ENCODE peak calls at places on chromosomes 6 and 20, in five cellular contexts. A is left lung, H is Karpas-422, B is A549, L is brain microvascular endothelial cell. J is an unnamed sample.

GRCh38 chr20:48928832-48929725 is 7.6 kb downstream of the ARFGEF2 start:
- DNase-seq in A (no peak), H (no peak), B (no peak), L (no peak), J (no peak)

GRCh38 chr20:57582029-57582378 is 21.1 kb downstream of the PCK1 start:
- DNase-seq in A (no peak), H (no peak), B (no peak), L (no peak), J (no peak)

GRCh38 chr6:68632620-68633195 is 2.4 kb upstream of the ADGRB3 start:
- DNase-seq in A (no peak), H (no peak), B (no peak), L (no peak), J (no peak)

GRCh38 chr6:31874836-31875572 is 3.8 kb downstream of the SLC44A4 start:
- DNase-seq in A (no peak), H (no peak), B (no peak), L (no peak), J (no peak)

GRCh38 chr20:40864470-40864869 is 164.2 kb upstream of the TOP1 start:
- DNase-seq in A (no peak), H (no peak), B (no peak), L (no peak), J (no peak)

GRCh38 chr6:27518881-27519795 is 46.2 kb upstream of the ZNF184 start:
- DNase-seq in A (peak), H (peak), B (no peak), L (peak), J (peak)

GRCh38 chr6:30782425-30783014 is 38.2 kb upstream of the IER3 start:
- DNase-seq in A (no peak), H (no peak), B (peak), L (no peak), J (peak)

GRCh38 chr6:45353654-45354053 is 24.1 kb downstream of the SUPT3H start:
- DNase-seq in A (no peak), H (no peak), B (no peak), L (no peak), J (no peak)

GRCh38 chr6:168533428-168533827 is 92.4 kb downstream of the SMOC2 start:
- DNase-seq in A (no peak), H (no peak), B (no peak), L (no peak), J (no peak)

GRCh38 chr6:142011775-142012174 is 121.0 kb upstream of the GJE1 start:
- DNase-seq in A (no peak), H (no peak), B (no peak), L (no peak), J (no peak)

GRCh38 chr20:57656252-57656820 is 36.1 kb upstream of the ZBP1 start:
- DNase-seq in A (peak), H (no peak), B (no peak), L (no peak), J (no peak)

GRCh38 chr6:43630980-43631619 is 2.0 kb upstream of the GTPBP2 start:
- DNase-seq in A (no peak), H (no peak), B (no peak), L (no peak), J (no peak)

GRCh38 chr6:31966506-31966905 is 5.4 kb downstream of the DXO start:
- DNase-seq in A (no peak), H (no peak), B (no peak), L (no peak), J (no peak)

GRCh38 chr20:3629893-3630292 is 33.3 kb downstream of the GFRA4 start:
- DNase-seq in A (no peak), H (no peak), B (no peak), L (no peak), J (no peak)

GRCh38 chr6:150865406-150866146 is at the start of gene MTHFD1L:
- DNase-seq in A (peak), H (peak), B (peak), L (peak), J (peak)

DNA sequence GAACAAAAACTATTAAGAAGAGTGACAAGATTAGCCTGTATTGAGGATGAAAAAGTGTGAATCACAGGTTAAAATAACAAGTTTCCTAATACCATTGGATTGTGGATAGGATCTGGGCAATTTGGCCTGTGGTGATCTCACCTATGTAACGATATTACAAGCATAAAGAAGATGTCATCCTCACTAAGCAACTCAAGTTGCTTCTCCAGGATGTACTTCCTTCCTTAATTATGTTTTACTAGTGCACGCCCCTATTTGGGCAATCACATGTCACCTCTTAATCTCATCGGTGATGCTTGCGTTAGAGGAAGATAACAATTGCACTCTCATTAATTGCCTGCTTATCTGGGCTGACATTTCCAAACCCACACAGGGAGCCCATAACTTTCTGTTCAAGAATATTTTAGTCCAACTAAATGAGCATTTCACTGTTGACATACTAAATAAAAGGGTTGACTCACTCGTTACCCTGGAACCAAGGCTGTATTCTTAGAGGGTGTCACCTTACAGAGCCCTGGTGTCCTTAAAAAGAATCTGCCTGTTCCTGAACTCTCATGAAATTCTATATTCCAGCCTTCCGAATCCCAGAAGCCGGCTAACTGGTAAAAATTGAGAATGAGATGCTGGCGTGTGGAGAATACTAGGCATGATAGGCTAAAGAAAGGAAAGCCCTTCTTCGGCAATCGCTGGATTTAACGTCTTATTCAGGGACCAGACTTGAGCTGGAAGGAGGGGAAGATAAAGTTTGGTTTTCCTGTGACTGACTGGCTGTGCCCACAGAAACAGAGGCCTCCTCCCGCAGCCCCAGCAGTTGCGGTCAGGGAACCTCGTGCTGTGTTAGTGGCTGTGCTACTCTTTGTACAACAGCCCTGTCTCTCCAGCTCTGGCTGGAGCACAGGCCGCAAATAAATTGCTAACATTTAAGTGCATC is 88.3 kb upstream of the ATXN1 start:
- DNase-seq in A (no peak), H (no peak), B (no peak), L (peak), J (no peak)
- H3K27ac ChIP-seq in A (no peak), H (no peak), B (no peak), L (peak), J (no peak)

DNA sequence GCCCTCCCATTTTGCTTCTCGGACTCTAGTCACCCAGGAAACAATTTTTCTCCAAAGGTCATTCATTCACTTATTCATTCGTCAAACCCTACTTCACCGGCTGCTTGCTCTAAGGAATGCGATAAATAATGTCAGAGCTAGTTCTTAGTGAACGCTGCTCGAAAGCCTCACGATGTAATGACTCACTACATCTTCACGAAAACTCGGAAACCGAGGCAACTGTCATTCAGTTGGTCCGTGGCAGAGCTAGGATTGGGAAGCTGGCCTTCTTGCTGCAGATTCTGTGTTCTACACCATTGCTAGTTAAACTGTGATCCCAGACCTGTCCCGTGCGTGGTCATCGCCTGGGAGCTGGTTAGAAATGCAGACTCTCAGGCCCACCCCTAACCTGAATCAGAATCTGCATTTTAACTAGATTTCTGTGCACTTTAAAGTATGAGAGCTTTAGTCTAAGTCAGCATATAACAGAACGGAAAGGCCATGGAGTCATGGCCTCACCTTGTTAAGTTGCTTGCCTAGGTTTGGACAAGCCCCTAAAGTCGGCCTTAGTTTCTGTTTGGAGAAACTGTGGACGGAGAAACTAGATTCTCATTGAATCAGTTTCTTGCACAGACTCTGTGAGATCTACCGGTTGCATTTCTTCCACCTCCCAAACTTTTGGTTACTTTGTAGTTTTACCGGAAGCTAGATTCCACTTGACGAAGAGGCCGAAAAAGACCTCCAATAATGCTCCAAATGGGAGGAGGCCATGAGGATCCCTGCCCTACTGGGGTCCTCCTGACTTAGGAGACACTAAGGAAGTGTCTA is 640 bp upstream of the CCND3 start:
- DNase-seq in A (no peak), H (peak), B (no peak), L (no peak), J (peak)
- H3K27ac ChIP-seq in A (peak), H (peak), B (peak), L (peak), J (peak)

DNA sequence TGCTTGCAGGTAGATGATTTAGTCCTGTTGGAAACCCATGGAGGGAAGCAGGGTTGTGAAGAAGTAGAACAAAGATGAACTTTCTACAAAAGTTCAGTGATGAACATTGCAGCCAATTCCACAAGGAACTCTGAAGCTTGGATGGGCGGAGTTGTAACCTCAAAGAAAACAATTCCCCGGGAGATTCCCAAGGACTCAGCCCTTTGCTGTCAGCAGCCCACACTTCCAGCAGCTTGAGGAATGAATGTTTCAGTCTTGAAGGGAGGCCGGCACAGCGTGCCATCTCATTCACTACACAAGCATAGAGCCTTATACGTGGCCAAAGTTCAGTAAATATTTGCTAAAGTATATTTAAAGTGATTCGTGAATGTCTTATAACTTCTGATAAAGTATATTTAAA is 269.4 kb downstream of the NKAIN2 start:
- DNase-seq in A (no peak), H (no peak), B (no peak), L (peak), J (no peak)
- H3K27ac ChIP-seq in A (no peak), H (no peak), B (no peak), L (no peak), J (no peak)

DNA sequence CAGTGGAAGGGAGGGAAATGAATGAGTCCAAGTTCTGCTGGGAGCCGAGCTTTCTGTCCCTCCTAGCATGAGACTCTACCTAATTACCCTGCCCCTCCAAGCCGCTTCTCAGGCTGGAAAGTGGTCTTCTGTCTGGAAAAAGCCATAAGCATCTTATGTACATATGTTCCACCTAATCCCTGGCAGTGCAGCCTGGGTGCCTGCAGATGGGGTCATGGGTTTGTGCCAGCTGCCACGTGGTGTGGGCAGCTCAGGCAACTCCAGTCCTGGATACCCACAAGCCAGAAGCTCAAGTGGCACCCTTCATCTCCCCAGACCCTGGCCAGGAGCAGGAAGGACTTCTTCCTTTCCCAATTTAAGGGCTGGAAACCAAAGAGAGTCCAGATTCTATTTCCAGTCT is 253.1 kb downstream of the LY86 start:
- DNase-seq in A (no peak), H (no peak), B (no peak), L (no peak), J (no peak)
- H3K27ac ChIP-seq in A (no peak), H (no peak), B (no peak), L (no peak), J (peak)

GRCh38 chr20:36353740-36354139 is 47.6 kb downstream of the DLGAP4 start:
- DNase-seq in A (no peak), H (no peak), B (no peak), L (no peak), J (no peak)

GRCh38 chr20:36352843-36353553 is 46.9 kb downstream of the DLGAP4 start:
- DNase-seq in A (no peak), H (no peak), B (no peak), L (no peak), J (peak)

GRCh38 chr20:36349384-36350170 is 43.4 kb downstream of the DLGAP4 start:
- DNase-seq in A (no peak), H (no peak), B (no peak), L (no peak), J (peak)

GRCh38 chr20:36350439-36350838 is 44.3 kb downstream of the DLGAP4 start:
- DNase-seq in A (no peak), H (no peak), B (no peak), L (no peak), J (no peak)

GRCh38 chr20:36351937-36352336 is 45.8 kb downstream of the DLGAP4 start:
- DNase-seq in A (no peak), H (no peak), B (no peak), L (no peak), J (no peak)
- H3K27ac ChIP-seq in A (no peak), H (no peak), B (no peak), L (no peak), J (no peak)

DNA sequence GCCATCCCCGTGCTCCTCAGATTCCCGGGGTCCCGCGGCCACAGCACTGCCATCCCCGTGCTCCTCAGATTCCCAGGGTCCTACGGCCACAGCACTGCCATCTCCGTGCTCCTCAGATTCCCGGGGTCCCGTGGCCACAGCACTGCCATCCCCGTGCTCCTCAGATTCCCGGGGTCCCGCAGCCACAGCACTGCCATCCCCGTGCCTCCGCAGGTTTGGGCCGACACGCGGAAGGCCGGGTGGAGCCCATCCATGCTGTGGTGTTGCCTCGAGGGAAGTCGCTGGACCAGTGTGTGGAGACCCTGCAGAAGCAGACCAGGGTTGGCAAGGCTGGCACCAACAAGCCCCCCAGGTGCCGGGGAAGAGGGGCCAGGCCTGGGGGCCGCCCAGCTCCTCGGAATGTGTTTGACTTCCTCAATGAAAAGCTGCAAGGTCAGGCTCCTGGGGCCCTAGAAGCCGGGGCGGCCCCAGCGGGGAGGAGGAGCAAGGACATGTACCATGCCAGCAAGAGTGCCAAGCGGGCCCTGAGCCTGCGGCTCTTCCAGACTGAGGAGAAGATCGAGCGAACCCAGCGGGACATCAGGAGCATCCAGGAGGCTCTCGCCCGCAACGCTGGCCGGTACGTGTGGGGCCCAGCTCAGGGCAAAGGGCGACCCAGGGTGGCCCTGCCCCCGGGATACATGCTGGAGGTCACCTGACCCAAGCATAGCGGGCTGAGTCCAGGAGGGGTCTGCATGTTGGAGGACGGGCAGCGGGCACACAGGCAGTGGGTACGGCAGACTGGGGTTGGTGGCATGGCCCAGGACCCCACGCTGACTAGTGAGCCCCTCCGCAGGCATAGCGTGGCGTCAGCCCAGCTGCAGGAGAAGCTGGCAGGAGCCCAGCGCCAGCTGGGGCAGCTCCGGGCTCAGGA is 1.3 kb upstream of the LIME1 start:
- DNase-seq in A (peak), H (no peak), B (no peak), L (no peak), J (no peak)
- H3K27ac ChIP-seq in A (no peak), H (no peak), B (no peak), L (no peak), J (peak)

J was measured in RWPE1.